ENCODE peak calls at places on chromosomes 2 and 18, in eight cellular contexts. E is prostate gland, K is HFF-Myc, X is astrocyte, W is endothelial cell, H is A549, G is progenitor cell of endocrine pancreas, P is fibroblast of lung. U is an unnamed sample.

GRCh38 chr2:196592331-196592911 is 47.1 kb upstream of the CCDC150 start:
- DNase-seq in E (peak; percentile 4), K (no peak), X (peak; percentile 46), W (peak; percentile 44), H (peak; percentile 53), G (peak; percentile 53), P (peak; percentile 59), U (peak; percentile 47)

GRCh38 chr2:101697794-101698418 is 399 bp downstream of the MAP4K4 start:
- DNase-seq in E (no peak), K (no peak), X (no peak), W (peak; percentile 37), H (no peak), G (peak; percentile 14), P (no peak), U (no peak)

GRCh38 chr2:69305712-69306611 is 81.1 kb downstream of the GFPT1 start:
- DNase-seq in E (no peak), K (no peak), X (no peak), W (peak; percentile 46), H (peak; percentile 20), G (no peak), P (peak; percentile 34), U (no peak)

GRCh38 chr2:21041943-21042707 is 1.7 kb downstream of the APOB start:
- DNase-seq in E (no peak), K (no peak), X (no peak), W (no peak), H (no peak), G (no peak), P (no peak), U (no peak)

GRCh38 chr2:233413529-233414272 is 59.4 kb downstream of the DGKD start:
- DNase-seq in E (no peak), K (peak; percentile 37), X (peak; percentile 67), W (no peak), H (peak; percentile 96), G (no peak), P (peak; percentile 75), U (no peak)

GRCh38 chr2:47225061-47225783 is 70.1 kb upstream of the STPG4 start:
- DNase-seq in E (no peak), K (peak; percentile 29), X (peak; percentile 82), W (no peak), H (peak; percentile 51), G (no peak), P (peak; percentile 90), U (no peak)

GRCh38 chr2:197158138-197158537 is 152.4 kb downstream of the ANKRD44 start:
- DNase-seq in E (no peak), K (no peak), X (no peak), W (no peak), H (no peak), G (no peak), P (no peak), U (no peak)

GRCh38 chr2:145751155-145751554 is 1231.2 kb upstream of the ZEB2 start:
- DNase-seq in E (no peak), K (no peak), X (no peak), W (no peak), H (no peak), G (no peak), P (no peak), U (no peak)

GRCh38 chr2:161570424-161571050 is 53.7 kb upstream of the SLC4A10 start:
- DNase-seq in E (no peak), K (no peak), X (no peak), W (no peak), H (peak; percentile 3), G (no peak), P (no peak), U (no peak)
- TF ChIP-seq CTCF in E (no peak), K (peak; percentile 22), X (peak; percentile 10), W (peak; percentile 23), H (no peak), G (peak; percentile 42), P (no peak), U (peak; percentile 33)

GRCh38 chr18:285817-286216 is 18.0 kb upstream of the THOC1 start:
- DNase-seq in E (no peak), K (no peak), X (no peak), W (no peak), H (no peak), G (no peak), P (no peak), U (no peak)

GRCh38 chr18:292271-292670 is 24.4 kb upstream of the THOC1 start:
- DNase-seq in E (no peak), K (no peak), X (no peak), W (no peak), H (no peak), G (no peak), P (no peak), U (no peak)

DNA sequence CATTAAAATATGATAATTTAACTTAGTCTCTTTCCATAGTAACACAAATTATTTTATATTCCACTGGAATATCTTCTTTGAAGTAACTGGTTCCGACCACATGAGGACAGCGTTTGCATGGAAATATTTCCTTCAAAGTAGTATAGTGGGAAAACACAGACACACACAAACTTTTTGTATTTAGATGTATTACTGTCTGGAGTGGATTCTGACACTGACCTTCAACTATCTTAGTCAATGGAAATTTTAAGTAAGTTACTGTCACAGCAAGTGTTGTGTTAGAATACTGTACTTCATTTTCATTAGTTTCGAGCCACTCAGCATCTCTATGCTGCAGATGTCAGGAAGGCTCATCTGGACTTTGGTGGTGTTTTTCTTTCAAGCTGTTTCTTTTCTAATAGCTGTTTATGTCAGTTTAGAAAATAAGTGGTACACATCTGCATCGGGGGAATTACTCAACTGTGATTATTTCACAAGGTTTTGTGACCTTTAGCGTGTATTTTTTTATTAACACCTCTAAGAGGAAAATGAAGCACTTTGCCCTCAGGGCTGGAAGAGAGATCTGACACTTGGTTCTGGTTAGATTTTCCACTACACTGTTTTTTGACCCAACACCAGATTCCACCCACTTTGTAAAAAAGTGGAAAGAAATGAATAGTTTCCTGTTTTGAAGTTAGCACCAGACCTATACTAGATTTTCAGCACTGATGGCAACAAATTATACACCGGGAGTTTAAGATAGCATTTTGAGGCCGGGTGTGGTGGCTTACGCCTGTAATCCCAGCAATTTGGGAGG is 18.9 kb upstream of the THOC1 start:
- DNase-seq in E (no peak), K (no peak), X (peak; percentile 16), W (no peak), H (peak; percentile 10), G (no peak), P (peak; percentile 26), U (no peak)
- TF ChIP-seq CTCF in E (peak; percentile 70), K (peak; percentile 50), X (peak; percentile 57), W (peak; percentile 33), H (peak; percentile 37), G (peak; percentile 56), P (peak; percentile 64), U (peak; percentile 65)

GRCh38 chr2:200702646-200703118 is 109.0 kb upstream of the BZW1 start:
- DNase-seq in E (no peak), K (no peak), X (no peak), W (no peak), H (no peak), G (no peak), P (no peak), U (no peak)

GRCh38 chr2:200703926-200704637 is 107.6 kb upstream of the BZW1 start:
- DNase-seq in E (no peak), K (no peak), X (no peak), W (no peak), H (no peak), G (no peak), P (no peak), U (no peak)

GRCh38 chr2:200702044-200702443 is 109.7 kb upstream of the BZW1 start:
- DNase-seq in E (no peak), K (no peak), X (no peak), W (no peak), H (no peak), G (no peak), P (no peak), U (no peak)

GRCh38 chr2:200703132-200703925 is 108.4 kb upstream of the BZW1 start:
- DNase-seq in E (peak; percentile 64), K (peak; percentile 29), X (peak; percentile 49), W (peak; percentile 31), H (peak; percentile 74), G (no peak), P (peak; percentile 62), U (peak; percentile 14)

DNA sequence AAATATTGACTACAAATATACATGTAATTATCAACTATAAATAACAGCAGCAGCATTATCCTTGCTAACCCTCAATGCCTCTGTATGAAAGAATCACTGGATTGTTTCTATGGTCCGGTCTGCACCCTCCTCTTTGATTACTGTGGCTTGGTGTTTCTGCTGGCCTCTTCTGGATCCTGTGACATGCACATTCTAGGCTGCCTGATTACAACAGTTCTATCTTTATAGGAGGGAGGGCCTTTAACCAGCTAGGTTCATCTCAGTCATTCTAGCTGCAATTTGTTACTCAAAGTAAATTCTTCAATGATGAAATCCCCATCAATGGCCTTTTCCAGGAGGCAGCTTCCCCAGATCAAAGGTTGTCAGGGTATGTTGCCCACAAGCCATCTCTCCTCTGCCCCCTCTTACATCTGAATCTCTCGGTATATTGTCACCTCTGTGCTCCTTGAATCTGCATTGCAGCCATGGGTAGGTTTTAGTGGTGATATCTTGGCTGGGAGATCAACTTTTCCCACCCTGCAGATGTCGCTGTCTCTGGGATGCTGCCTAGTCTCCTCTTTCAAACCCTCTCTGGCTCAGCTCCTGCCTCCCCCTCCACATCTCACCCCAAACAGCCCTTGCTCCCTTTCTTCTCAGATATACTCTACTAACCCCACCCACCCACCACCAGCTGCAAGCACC is 106.3 kb upstream of the BZW1 start:
- DNase-seq in E (no peak), K (no peak), X (peak; percentile 5), W (peak; percentile 13), H (peak; percentile 30), G (no peak), P (peak; percentile 12), U (no peak)
- TF ChIP-seq CTCF in E (no peak), K (peak; percentile 36), X (peak; percentile 11), W (no peak), H (peak; percentile 33), G (no peak), P (peak; percentile 53), U (peak; percentile 29)

GRCh38 chr18:8980496-8981402 is 121.8 kb upstream of the NDUFV2 start:
- DNase-seq in E (no peak), K (no peak), X (no peak), W (no peak), H (no peak), G (no peak), P (no peak), U (no peak)

GRCh38 chr18:8979258-8979988 is 123.1 kb upstream of the NDUFV2 start:
- DNase-seq in E (no peak), K (no peak), X (no peak), W (no peak), H (no peak), G (no peak), P (no peak), U (no peak)

GRCh38 chr18:8984131-8984670 is 118.3 kb upstream of the NDUFV2 start:
- DNase-seq in E (peak; percentile 24), K (no peak), X (no peak), W (no peak), H (no peak), G (no peak), P (no peak), U (no peak)

GRCh38 chr18:8978394-8978793 is 124.1 kb upstream of the NDUFV2 start:
- DNase-seq in E (no peak), K (no peak), X (no peak), W (no peak), H (no peak), G (no peak), P (no peak), U (no peak)

DNA sequence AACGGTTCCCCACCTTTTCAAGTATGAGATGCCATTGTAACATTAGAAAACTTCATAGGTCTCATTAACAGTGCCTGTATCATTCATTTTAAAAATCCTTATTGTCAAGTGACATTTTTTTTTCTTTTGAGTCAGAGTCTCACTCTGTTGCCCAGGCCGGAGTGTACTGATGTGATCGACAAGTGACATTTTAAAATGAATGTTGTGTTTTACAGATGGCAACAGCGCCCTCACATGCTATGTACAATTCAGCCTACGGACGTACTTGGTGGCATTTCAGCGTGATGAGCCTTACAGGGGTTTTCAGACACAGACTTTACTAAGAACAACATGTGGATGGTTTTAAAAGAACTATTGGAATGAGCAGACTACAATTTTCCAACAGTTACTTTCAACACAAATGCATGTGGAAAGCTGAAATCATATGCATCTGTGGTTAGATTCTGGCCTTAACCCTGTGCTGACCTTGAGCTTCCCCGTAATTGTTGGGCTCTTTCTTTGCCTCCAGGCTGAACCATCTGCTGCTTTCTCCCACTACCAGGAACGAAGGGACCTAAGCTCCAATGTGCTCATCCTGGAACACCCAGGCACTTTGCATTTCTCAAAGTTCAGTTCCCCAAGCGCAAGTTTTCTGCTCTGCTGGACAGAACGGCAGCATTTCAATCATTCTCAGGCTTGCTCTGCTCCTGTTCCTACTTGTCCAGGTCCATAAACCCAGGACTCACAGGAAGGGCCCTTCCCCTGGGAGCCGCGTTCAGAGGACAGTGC is 119.9 kb upstream of the NDUFV2 start:
- DNase-seq in E (peak; percentile 19), K (peak; percentile 89), X (peak; percentile 84), W (peak; percentile 41), H (peak; percentile 83), G (no peak), P (peak; percentile 82), U (peak; percentile 35)
- TF ChIP-seq CTCF in E (peak; percentile 41), K (peak; percentile 54), X (peak; percentile 46), W (peak; percentile 40), H (peak; percentile 73), G (peak; percentile 54), P (peak; percentile 55), U (peak; percentile 64)

U was measured in neural crest cell.